ENCODE peak calls at places on chromosomes 1 and 21, in four cellular contexts. Z is SK-N-SH, M is ovary, W is left ventricle myocardium inferior. N is an unnamed sample.
A peak's percentile ranks its signal among the peaks of the same experiment; 100 is the strongest.

GRCh38 chr1:81466970-81467369 is 333.8 kb upstream of the ADGRL2 start:
- DNase-seq in Z (no peak), M (no peak), W (no peak), N (no peak)

GRCh38 chr1:32195531-32195930 is 4.9 kb upstream of the CCDC28B start:
- DNase-seq in Z (no peak), W (no peak), M (no peak), N (no peak)

GRCh38 chr1:151934048-151934493 is 24.8 kb upstream of the THEM4 start:
- DNase-seq in M (peak; percentile 26), Z (peak; percentile 52), W (no peak), N (peak; percentile 42)

GRCh38 chr1:227268943-227269342 is 49.3 kb downstream of the CDC42BPA start:
- DNase-seq in W (no peak), M (no peak), Z (no peak), N (no peak)

GRCh38 chr21:23021481-23021880 is 2023.3 kb downstream of the NCAM2 start:
- DNase-seq in Z (no peak), W (no peak), M (no peak), N (no peak)

GRCh38 chr1:93021539-93022134 is 57.4 kb upstream of the MTF2 start:
- DNase-seq in Z (peak; percentile 54), W (no peak), M (no peak), N (no peak)

GRCh38 chr1:30106125-30106524 is 617.3 kb downstream of the MATN1 start:
- DNase-seq in M (no peak), Z (peak; percentile 76), W (peak; percentile 27), N (peak; percentile 63)

GRCh38 chr1:169485427-169486280 is at the start of gene SLC19A2:
- DNase-seq in W (peak; percentile 100), Z (peak; percentile 97), M (peak; percentile 100), N (peak; percentile 99)

GRCh38 chr1:12650001-12650421 is 6.1 kb downstream of the AADACL4 start:
- DNase-seq in M (no peak), W (no peak), Z (no peak), N (no peak)

GRCh38 chr1:159964144-159964543 is 10.1 kb upstream of the SLAMF9 start:
- DNase-seq in M (no peak), Z (no peak), W (no peak), N (no peak)

GRCh38 chr1:159958721-159959380 is 4.8 kb upstream of the SLAMF9 start:
- DNase-seq in Z (no peak), M (no peak), W (no peak), N (no peak)

GRCh38 chr1:159960721-159961381 is 6.8 kb upstream of the SLAMF9 start:
- DNase-seq in W (peak; percentile 33), M (no peak), Z (no peak), N (no peak)

GRCh38 chr1:159959451-159959850 is 5.4 kb upstream of the SLAMF9 start:
- DNase-seq in W (no peak), M (no peak), Z (no peak), N (no peak)

DNA sequence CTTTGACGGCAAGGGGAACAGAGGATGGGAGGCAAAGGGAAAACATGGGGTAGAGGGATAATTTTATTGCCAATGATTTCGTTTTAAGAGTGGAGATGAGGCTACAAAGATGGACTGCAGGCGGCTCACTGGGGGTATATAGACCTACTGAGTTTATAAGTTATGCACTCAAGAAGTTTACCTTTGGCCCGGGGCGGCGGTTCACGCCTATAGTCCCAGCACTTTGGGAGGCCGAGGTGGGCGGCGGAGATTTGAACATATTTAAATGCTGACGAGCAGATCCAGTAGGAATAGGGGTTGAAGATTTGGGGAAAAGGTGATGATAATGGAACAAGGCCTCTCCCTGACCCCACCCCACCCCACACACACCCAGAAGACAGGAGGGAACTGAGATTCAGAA is 8.1 kb upstream of the SLAMF9 start:
- DNase-seq in Z (no peak), M (no peak), W (no peak), N (no peak)
- H3K4me3 ChIP-seq in Z (no peak overlapping the region), M (no peak overlapping the region), W (no peak overlapping the region), N (no peak overlapping the region)

GRCh38 chr1:78237364-78237916 is 191.7 kb downstream of the GIPC2 start:
- DNase-seq in W (no peak), Z (no peak), M (no peak), N (no peak)

GRCh38 chr1:78231894-78232293 is 186.1 kb downstream of the GIPC2 start:
- DNase-seq in M (no peak), Z (no peak), W (no peak), N (no peak)

GRCh38 chr1:78232630-78233029 is 186.9 kb downstream of the GIPC2 start:
- DNase-seq in Z (no peak), W (no peak), M (no peak), N (no peak)

GRCh38 chr1:78240755-78241154 is 195.0 kb downstream of the GIPC2 start:
- DNase-seq in M (no peak), W (no peak), Z (no peak), N (no peak)

DNA sequence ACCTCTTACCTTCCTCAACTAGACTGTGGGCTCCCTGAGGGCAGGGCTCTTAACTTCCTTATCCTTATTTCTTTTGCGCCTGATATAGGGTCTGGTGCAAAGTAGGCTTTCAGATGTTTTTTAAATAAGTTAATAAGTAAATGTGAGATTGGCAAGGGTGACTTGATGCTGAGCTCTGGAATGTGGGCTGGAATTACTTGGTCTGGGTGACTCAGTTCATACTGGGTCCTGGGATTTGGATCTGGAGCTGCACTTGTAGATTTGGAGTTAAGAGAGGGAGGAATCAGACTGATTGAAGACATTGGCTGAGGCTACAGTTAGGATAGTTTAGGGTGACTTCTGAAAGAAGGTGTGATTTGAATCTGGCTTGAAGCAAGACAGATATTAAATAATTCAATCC is 190.9 kb downstream of the GIPC2 start:
- DNase-seq in M (no peak), Z (no peak), W (no peak), N (no peak)
- H3K4me1 ChIP-seq in M (no peaks in the 10 kb centered on the region), Z (peaks cover 4% of the 10 kb centered on the region), W (no peaks in the 10 kb centered on the region), N (no peaks in the 10 kb centered on the region)

GRCh38 chr1:26317143-26317542 is 615 bp upstream of the CD52 start:
- DNase-seq in M (no peak), Z (no peak), W (no peak), N (no peak)

GRCh38 chr1:26320896-26321295 is 3.1 kb downstream of the CD52 start:
- DNase-seq in Z (no peak), W (no peak), M (no peak), N (no peak)

GRCh38 chr1:26317612-26318337 is at the start of gene CD52:
- DNase-seq in Z (no peak), M (no peak), W (no peak), N (no peak)

GRCh38 chr1:26315874-26316850 is 1.6 kb upstream of the CD52 start:
- DNase-seq in W (no peak), M (no peak), Z (no peak), N (no peak)

GRCh38 chr1:26318338-26319064 is 743 bp downstream of the CD52 start:
- DNase-seq in W (peak; percentile 29), M (no peak), Z (no peak), N (no peak)
- H3K4me3 ChIP-seq in W (peak overlapping the region; percentile 28), M (no peak overlapping the region), Z (no peak overlapping the region), N (no peak overlapping the region)

DNA sequence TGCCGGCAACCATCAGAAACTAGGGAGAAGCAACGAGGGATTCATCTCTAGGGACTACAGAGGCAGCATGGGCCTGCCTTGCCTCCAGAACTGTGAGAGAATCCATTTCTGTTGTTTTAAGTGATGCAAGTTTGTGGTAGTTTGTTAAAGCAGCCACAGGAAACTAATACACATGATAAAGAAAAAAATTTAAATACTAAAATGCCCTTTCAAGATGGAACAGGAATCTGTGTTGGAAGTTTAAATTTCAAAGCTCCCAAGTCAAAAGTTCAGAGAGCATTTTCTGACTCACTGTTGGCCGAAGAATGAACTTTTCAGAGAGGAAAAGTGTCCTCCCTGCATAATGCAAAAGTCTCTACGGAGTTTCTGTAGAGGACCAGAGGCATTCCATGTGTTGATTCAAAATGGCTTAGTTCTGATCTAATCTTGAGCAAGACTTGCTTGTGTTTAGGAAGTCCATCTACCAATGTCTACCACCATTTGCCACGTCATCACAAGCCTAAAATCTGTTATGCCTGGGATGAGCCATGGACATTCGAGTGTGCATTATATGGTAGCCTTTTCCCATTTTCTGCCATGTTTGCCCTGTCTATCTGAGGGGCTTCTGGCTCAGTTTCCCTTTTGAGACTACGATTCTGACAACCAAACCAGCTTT is 22.4 kb upstream of the ARHGAP29 start:
- DNase-seq in W (no peak), Z (no peak), M (no peak), N (no peak)
- H3K4me1 ChIP-seq in W (peaks cover 16% of the 10 kb centered on the region), Z (peaks cover 13% of the 10 kb centered on the region), M (no peaks in the 10 kb centered on the region), N (no peaks in the 10 kb centered on the region)

N was measured in BE2C.